ENCODE peak calls at places on chromosome 21, in eight cellular contexts. N is stimulated activated CD8-positive, alpha-beta memory T cell treated with anti-CD3 and anti-CD28 coated beads, Interleukin-4, amount 100 ng/mL, for 4 hours; K is HT-29; J is ELF-1; T is activated CD4-positive, alpha-beta T cell treated with anti-CD3 and anti-CD28 coated beads for 36 hours; W is HTR-8/SVneo; H is stimulated activated CD4-positive, alpha-beta T cell treated with anti-CD3 and anti-CD28 coated beads, TNF-alpha, amount 100 ng/mL, for 4 hours; Z is naive B cell. E is an unnamed sample.
A peak's percentile ranks its signal among the peaks of the same experiment; 100 is the strongest.

GRCh38 chr21:25733859-25734653 is 648 bp downstream of the ATP5PF start:
- DNase-seq in J (peak; percentile 25), H (no peak), W (no peak), N (no peak), K (peak; percentile 26), Z (no peak), T (peak; percentile 55), E (peak; percentile 20)

GRCh38 chr21:36917487-36918158 is 48.8 kb downstream of the HLCS start:
- DNase-seq in W (peak; percentile 59), N (no peak), H (no peak), K (peak; percentile 50), T (peak; percentile 18), Z (no peak), J (peak; percentile 69), E (no peak)

GRCh38 chr21:37208741-37209225 is 58.4 kb downstream of the VPS26C start:
- DNase-seq in K (no peak), H (no peak), J (no peak), Z (no peak), W (no peak), N (no peak), T (no peak), E (no peak)

GRCh38 chr21:25887166-25887565 is 152.4 kb downstream of the GABPA start:
- DNase-seq in K (no peak), J (no peak), N (no peak), H (no peak), W (no peak), Z (no peak), T (no peak), E (no peak)

GRCh38 chr21:21159253-21159899 is 161.2 kb downstream of the NCAM2 start:
- DNase-seq in J (no peak), K (no peak), H (no peak), T (no peak), N (no peak), W (no peak), Z (no peak), E (no peak)

GRCh38 chr21:32329331-32329730 is 30.7 kb downstream of the MRAP start:
- DNase-seq in T (no peak), H (no peak), J (no peak), K (no peak), N (no peak), W (no peak), Z (no peak), E (no peak)

GRCh38 chr21:14259669-14260458 is 43.9 kb downstream of the RBM11 start:
- DNase-seq in T (no peak), Z (peak; percentile 17), W (peak; percentile 39), N (no peak), K (peak; percentile 60), H (no peak), J (peak; percentile 14), E (peak; percentile 48)

GRCh38 chr21:41897690-41898089 is 18.5 kb upstream of the PRDM15 start:
- DNase-seq in J (peak; percentile 45), W (no peak), Z (no peak), T (no peak), N (no peak), H (no peak), K (no peak), E (no peak)

GRCh38 chr21:37454869-37455503 is 88.4 kb downstream of the DYRK1A start:
- DNase-seq in W (no peak), Z (no peak), H (no peak), T (no peak), K (no peak), J (peak; percentile 43), N (no peak), E (peak; percentile 11)

GRCh38 chr21:36075171-36075570 is 5.3 kb downstream of the CBR1 start:
- DNase-seq in T (no peak), W (no peak), N (no peak), J (no peak), K (no peak), H (no peak), Z (no peak), E (no peak)

E was measured in NCI-H2171 treated with DMSO at 0.1 percent for 48 hours.